ENCODE peak calls at places on chromosomes 12 and 14, in four cellular contexts. M, E, W and T are unnamed samples.

GRCh38 chr12:55816876-55817351 is 610 bp downstream of the SARNP start:
- DNase-seq in M (no peak), E (no peak), W (no peak), T (no peak)

GRCh38 chr12:57369202-57369601 is 61.6 kb downstream of the R3HDM2 start:
- DNase-seq in M (no peak), E (no peak), W (no peak), T (no peak)

GRCh38 chr12:13701502-13701901 is 279.9 kb downstream of the GRIN2B start:
- DNase-seq in M (no peak), E (no peak), W (no peak), T (no peak)

GRCh38 chr12:81207173-81207572 is 129.3 kb downstream of the ACSS3 start:
- DNase-seq in M (no peak), E (no peak), W (no peak), T (no peak)

GRCh38 chr12:69425417-69425816 is 44.8 kb upstream of the FRS2 start:
- DNase-seq in M (no peak), E (no peak), W (no peak), T (no peak)

GRCh38 chr12:15505616-15506015 is 183.3 kb downstream of the PTPRO start:
- DNase-seq in M (no peak), E (no peak), W (no peak), T (no peak)

GRCh38 chr12:100395811-100396210 is 38.9 kb downstream of the SLC17A8 start:
- DNase-seq in M (no peak), E (no peak), W (no peak), T (no peak)

GRCh38 chr14:52026921-52027320 is 37.6 kb downstream of the RTRAF start:
- DNase-seq in M (no peak), E (no peak), W (no peak), T (no peak)

GRCh38 chr12:109870648-109871047 is 9.7 kb downstream of the GLTP start:
- DNase-seq in M (peak; percentile 25), E (no peak), W (no peak), T (no peak)

GRCh38 chr12:87690236-87690810 is 338.9 kb downstream of the C12orf50 start:
- DNase-seq in M (no peak), E (no peak), W (no peak), T (no peak)

GRCh38 chr12:83261998-83262397 is 575.3 kb downstream of the TMTC2 start:
- DNase-seq in M (no peak), E (no peak), W (no peak), T (no peak)

GRCh38 chr12:40921563-40922163 is 229.4 kb downstream of the CNTN1 start:
- DNase-seq in M (no peak), E (no peak), W (no peak), T (no peak)

GRCh38 chr12:3141339-3142321 is 64.5 kb downstream of the TSPAN9 start:
- DNase-seq in M (no peak), E (no peak), W (no peak), T (no peak)

GRCh38 chr12:67957383-67957782 is 31.9 kb upstream of the IFNG-AS1 start:
- DNase-seq in M (peak; percentile 33), E (no peak), W (no peak), T (no peak)

GRCh38 chr14:55332654-55333570 is 61.7 kb downstream of the FBXO34 start:
- DNase-seq in M (no peak), E (no peak), W (no peak), T (no peak)

GRCh38 chr14:35189422-35189821 is 67.1 kb downstream of the PRORP start:
- DNase-seq in M (no peak), E (no peak), W (no peak), T (no peak)

GRCh38 chr12:60152756-60153155 is 556.9 kb downstream of the SLC16A7 start:
- DNase-seq in M (no peak), E (no peak), W (no peak), T (no peak)

GRCh38 chr14:72894623-72895378 is 900 bp upstream of the DPF3 start:
- DNase-seq in M (no peak), E (no peak), W (no peak), T (no peak)

GRCh38 chr12:85963322-85963721 is 89.2 kb downstream of the NTS start:
- DNase-seq in M (no peak), E (no peak), W (no peak), T (no peak)

GRCh38 chr12:90622431-90622830 is 332.5 kb downstream of the CCER1 start:
- DNase-seq in M (no peak), E (no peak), W (no peak), T (no peak)

GRCh38 chr12:89350661-89351488 is 1.4 kb downstream of the DUSP6 start:
- DNase-seq in M (no peak), E (no peak), W (no peak), T (peak; percentile 45)

GRCh38 chr12:42273706-42274105 is 35.7 kb upstream of the YAF2 start:
- DNase-seq in M (no peak), E (no peak), W (no peak), T (no peak)

GRCh38 chr12:101671157-101671791 is 26.2 kb upstream of the CHPT1 start:
- DNase-seq in M (no peak), E (no peak), W (no peak), T (peak; percentile 12)

GRCh38 chr12:125329239-125330238 is 264.3 kb downstream of the AACS start:
- DNase-seq in M (no peak), E (no peak), W (no peak), T (no peak)

GRCh38 chr12:124436366-124436765 is 131.0 kb downstream of the NCOR2 start:
- DNase-seq in M (no peak), E (no peak), W (no peak), T (no peak)

GRCh38 chr14:57823015-57823660 is 42.8 kb downstream of the SLC35F4 start:
- DNase-seq in M (no peak), E (no peak), W (no peak), T (no peak)

GRCh38 chr12:49672351-49673181 is 34.6 kb downstream of the FMNL3 start:
- DNase-seq in M (no peak), E (no peak), W (no peak), T (no peak)

GRCh38 chr12:115810580-115810979 is 466.9 kb downstream of the MED13L start:
- DNase-seq in M (no peak), E (no peak), W (no peak), T (no peak)

GRCh38 chr14:94599656-94600004 is 12.6 kb upstream of the SERPINA3 start:
- DNase-seq in M (no peak), E (no peak), W (no peak), T (no peak)

GRCh38 chr12:3313066-3313465 is 177.9 kb upstream of the PRMT8 start:
- DNase-seq in M (no peak), E (peak; percentile 36), W (no peak), T (no peak)